ENCODE peak calls at places on chromosomes 4 and X, in six cellular contexts. J, V, I, G, A and Q are unnamed samples. For H3K27me3, the result is how much of the 10 kb centered on the place peaks cover.

GRCh38 chrX:135345328-135345645 is 36.0 kb downstream of the ETDC start:
- DNase-seq in J (no peak), V (no peak), I (peak), G (peak), A (no peak), Q (no peak)

GRCh38 chrX:131397891-131398290 is 108.8 kb upstream of the IGSF1 start:
- DNase-seq in J (no peak), V (no peak), I (no peak), G (no peak), A (no peak), Q (no peak)

GRCh38 chr4:143025111-143025704 is 159.5 kb upstream of the USP38 start:
- DNase-seq in J (no peak), V (no peak), I (no peak), G (no peak), A (no peak), Q (peak)

GRCh38 chr4:68732653-68733466 is 62.4 kb upstream of the UGT2B15 start:
- DNase-seq in J (no peak), V (no peak), I (peak), G (no peak), A (peak), Q (no peak)

GRCh38 chr4:148227147-148227546 is 215.1 kb downstream of the NR3C2 start:
- DNase-seq in J (no peak), V (no peak), I (no peak), G (no peak), A (no peak), Q (no peak)

GRCh38 chr4:124199185-124199584 is 513.3 kb downstream of the ANKRD50 start:
- DNase-seq in J (no peak), V (no peak), I (no peak), G (no peak), A (no peak), Q (no peak)

GRCh38 chr4:150002561-150002960 is 75.7 kb upstream of the DCLK2 start:
- DNase-seq in J (no peak), V (no peak), I (no peak), G (no peak), A (no peak), Q (no peak)

GRCh38 chr4:45944000-45944399 is 179.9 kb downstream of the GABRG1 start:
- DNase-seq in J (no peak), V (no peak), I (no peak), G (no peak), A (no peak), Q (no peak)

GRCh38 chr4:149077142-149077541 is 634.9 kb upstream of the NR3C2 start:
- DNase-seq in J (no peak), V (no peak), I (no peak), G (no peak), A (no peak), Q (no peak)

GRCh38 chr4:173466101-173466500 is 63.9 kb downstream of the HAND2 start:
- DNase-seq in J (no peak), V (no peak), I (no peak), G (no peak), A (no peak), Q (no peak)

GRCh38 chrX:149259241-149259640 is 245.9 kb downstream of the IDS start:
- DNase-seq in J (no peak), V (no peak), I (no peak), G (no peak), A (no peak), Q (no peak)

GRCh38 chr4:103719320-103720204 is at the start of gene TACR3:
- DNase-seq in J (no peak), V (no peak), I (peak), G (peak), A (peak), Q (no peak)

GRCh38 chr4:112516076-112516385 is at the start of gene NEUROG2:
- DNase-seq in J (no peak), V (no peak), I (no peak), G (no peak), A (no peak), Q (no peak)

GRCh38 chr4:173130671-173131070 is 37.9 kb upstream of the GALNT7 start:
- DNase-seq in J (no peak), V (no peak), I (no peak), G (no peak), A (no peak), Q (no peak)

GRCh38 chrX:31371956-31372355 is 300.1 kb upstream of the FTHL17 start:
- DNase-seq in J (no peak), V (no peak), I (no peak), G (no peak), A (no peak), Q (no peak)

GRCh38 chrX:149631293-149632165 is at the start of gene TMEM185A:
- DNase-seq in J (no peak), V (peak), I (peak), G (peak), A (peak), Q (peak)

GRCh38 chrX:108019382-108019857 is 25.4 kb upstream of the VSIG1 start:
- DNase-seq in J (no peak), V (peak), I (no peak), G (no peak), A (no peak), Q (no peak)

GRCh38 chr4:104677122-104677521 is 182.4 kb upstream of the CXXC4 start:
- DNase-seq in J (no peak), V (no peak), I (peak), G (no peak), A (peak), Q (no peak)

GRCh38 chr4:41177016-41177415 is 37.3 kb downstream of the APBB2 start:
- DNase-seq in J (no peak), V (no peak), I (peak), G (no peak), A (no peak), Q (no peak)

GRCh38 chr4:15956179-15956850 is 6.7 kb downstream of the FGFBP2 start:
- DNase-seq in J (peak), V (peak), I (peak), G (peak), A (peak), Q (peak)

GRCh38 chr4:42329421-42329820 is 67.9 kb upstream of the SHISA3 start:
- DNase-seq in J (no peak), V (no peak), I (no peak), G (no peak), A (no peak), Q (no peak)

GRCh38 chr4:180617203-180617602 is 1626.0 kb upstream of the TENM3 start:
- DNase-seq in J (no peak), V (no peak), I (peak), G (no peak), A (no peak), Q (no peak)

GRCh38 chr4:122827899-122828601 is 1.4 kb downstream of the FGF2 start:
- DNase-seq in J (no peak), V (peak), I (peak), G (no peak), A (peak), Q (peak)

GRCh38 chr4:150567070-150567469 is 14.9 kb upstream of the MAB21L2 start:
- DNase-seq in J (no peak), V (no peak), I (no peak), G (no peak), A (no peak), Q (no peak)

GRCh38 chr4:74374561-74375327 is 9.8 kb downstream of the EREG start:
- DNase-seq in J (peak), V (no peak), I (no peak), G (no peak), A (no peak), Q (no peak)

GRCh38 chr4:107708225-107708624 is 11.8 kb downstream of the PAPSS1 start:
- DNase-seq in J (no peak), V (no peak), I (no peak), G (no peak), A (no peak), Q (no peak)

GRCh38 chr4:633976-634598 is 8.7 kb downstream of the PDE6B start:
- DNase-seq in J (no peak), V (no peak), I (no peak), G (no peak), A (no peak), Q (no peak)

GRCh38 chr4:634599-634985 is 9.2 kb downstream of the PDE6B start:
- DNase-seq in J (no peak), V (no peak), I (no peak), G (no peak), A (no peak), Q (no peak)

GRCh38 chr4:636628-636950 is 11.2 kb downstream of the PDE6B start:
- DNase-seq in J (no peak), V (no peak), I (no peak), G (no peak), A (no peak), Q (no peak)

GRCh38 chr4:635851-636627 is 10.7 kb downstream of the PDE6B start:
- DNase-seq in J (no peak), V (no peak), I (no peak), G (no peak), A (no peak), Q (no peak)

GRCh38 chr4:637536-637935 is 12.2 kb downstream of the PDE6B start:
- DNase-seq in J (no peak), V (no peak), I (no peak), G (no peak), A (no peak), Q (no peak)
- H3K27ac ChIP-seq in J (no peak), V (no peak), I (no peak), G (no peak), A (no peak), Q (no peak)

DNA sequence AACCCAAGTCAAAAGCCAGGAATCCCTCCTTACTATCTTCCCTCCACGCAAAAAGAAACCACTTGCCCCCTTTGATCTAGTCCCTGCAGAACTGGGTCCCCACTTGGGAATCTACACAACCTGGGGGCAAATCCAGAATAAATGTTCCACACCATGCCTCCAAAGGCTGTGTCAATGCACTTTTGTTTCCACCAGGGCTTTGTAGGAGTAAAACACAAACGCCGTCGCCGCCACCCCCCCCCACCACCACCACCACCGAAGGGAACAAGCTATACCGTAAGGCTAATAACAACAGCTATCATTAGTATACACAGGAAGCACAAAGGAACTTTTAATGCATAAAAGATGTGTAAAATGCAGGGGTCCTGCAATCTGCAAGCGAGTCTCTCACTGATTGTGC is 13.3 kb downstream of the BCOR start:
- DNase-seq in J (no peak), V (no peak), I (no peak), G (no peak), A (no peak), Q (no peak)
- H3K27me3 ChIP-seq in J (under half), V (under half), I (under half), G (under half), A (under half), Q (half or more)

GRCh38 chr4:187504974-187505797 is 490.4 kb upstream of the ZFP42 start:
- DNase-seq in J (no peak), V (no peak), I (peak), G (no peak), A (no peak), Q (no peak)
- H3K4me3 ChIP-seq in J (no peak), V (no peak), I (peak), G (no peak), A (no peak), Q (no peak)

DNA sequence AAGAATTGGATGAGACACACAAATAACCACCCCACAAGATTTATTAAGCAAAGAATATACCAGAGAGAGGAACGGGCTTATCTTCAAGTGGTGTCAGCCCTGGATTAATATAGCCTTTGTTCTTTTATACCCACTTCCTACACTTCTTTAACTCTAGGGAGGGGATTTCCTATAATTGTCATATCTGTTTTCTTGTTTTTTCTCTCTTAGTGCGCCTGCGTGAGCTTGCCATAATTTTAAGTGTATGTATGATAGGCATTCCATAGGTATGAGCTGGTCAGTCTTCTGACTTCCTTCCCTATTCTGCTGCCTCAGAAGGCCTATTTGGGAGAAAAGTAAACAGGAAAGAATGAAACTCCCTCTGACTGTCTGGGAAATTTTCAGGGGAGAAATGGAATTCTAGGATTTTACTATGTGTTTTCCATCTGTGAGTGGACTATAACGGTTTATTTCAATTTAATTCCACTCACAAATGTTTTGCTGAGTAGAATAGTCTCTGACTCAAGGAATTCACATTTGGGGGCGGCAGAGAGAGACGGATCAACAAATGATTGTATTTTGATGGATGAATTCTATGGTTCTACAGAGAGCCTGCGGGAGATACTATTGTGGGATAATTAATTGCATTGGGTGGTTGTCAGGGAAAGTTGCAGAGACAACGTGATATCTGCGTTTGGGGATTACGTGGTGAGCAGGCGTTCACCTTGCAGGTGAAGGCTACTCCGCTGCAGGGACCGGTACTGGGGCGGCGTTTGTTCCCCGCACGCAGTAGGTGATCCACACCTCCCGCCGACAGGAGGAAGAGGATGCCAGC is 626 bp upstream of the CEP135 start:
- DNase-seq in J (peak), V (peak), I (peak), G (no peak), A (no peak), Q (no peak)
- H3K27ac ChIP-seq in J (peak), V (peak), I (peak), G (peak), A (no peak), Q (no peak)

GRCh38 chr4:26050212-26050643 is 136.2 kb downstream of the SMIM20 start:
- DNase-seq in J (no peak), V (no peak), I (no peak), G (peak), A (no peak), Q (peak)
- H3K27me3 ChIP-seq in J (under half), V (under half), I (under half), G (under half), A (under half), Q (under half)

GRCh38 chr4:27049101-27049829 is 188.6 kb downstream of the STIM2 start:
- DNase-seq in J (no peak), V (no peak), I (no peak), G (no peak), A (no peak), Q (no peak)
- H3K4me3 ChIP-seq in J (no peak), V (no peak), I (no peak), G (no peak), A (no peak), Q (peak)

DNA sequence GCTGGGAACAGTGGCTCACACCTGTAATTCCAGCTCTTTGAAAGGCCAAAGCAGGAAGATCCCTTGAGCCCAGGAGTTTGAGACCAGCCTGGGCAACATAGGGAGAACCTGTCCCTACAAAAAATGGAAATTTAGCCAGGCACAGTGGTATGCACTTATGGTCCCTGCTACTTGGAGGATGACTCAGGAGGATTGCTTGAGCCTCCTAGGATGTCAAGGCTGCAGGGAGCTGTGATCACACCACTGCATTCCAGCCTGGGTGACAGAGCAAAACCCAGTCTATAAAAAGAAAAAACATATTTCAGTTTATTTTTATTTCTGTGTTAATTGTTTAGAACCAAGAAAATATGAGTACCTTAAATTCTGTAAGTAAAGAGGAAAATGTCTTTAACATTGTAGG is 123.7 kb downstream of the CBR4 start:
- DNase-seq in J (no peak), V (no peak), I (no peak), G (no peak), A (no peak), Q (no peak)
- H3K27ac ChIP-seq in J (no peak), V (no peak), I (no peak), G (no peak), A (no peak), Q (no peak)